ENCODE peak calls at places on chromosomes 5 and 9, in six cellular contexts. L is SK-N-SH, V is neuronal stem cell, I is GM23248, D is neural progenitor cell, P is IMR-90. Y is an unnamed sample. For H3K9me3, the result is how much of the 10 kb centered on the place peaks cover.

GRCh38 chr9:136791466-136792276 is 527 bp downstream of the TMEM141 start:
- DNase-seq in L (peak), D (peak), P (no peak), V (peak), I (peak), Y (no peak)

GRCh38 chr5:168422431-168422830 is 63.8 kb upstream of the RARS1 start:
- DNase-seq in P (no peak), L (no peak), D (no peak), I (no peak), V (no peak), Y (no peak)

GRCh38 chr9:86405926-86406325 is 51.7 kb upstream of the TUT7 start:
- DNase-seq in V (no peak), I (peak), D (peak), P (peak), L (no peak), Y (no peak)

GRCh38 chr5:144230806-144231205 is 60.1 kb downstream of the KCTD16 start:
- DNase-seq in P (no peak), D (no peak), L (no peak), V (no peak), I (no peak), Y (no peak)

GRCh38 chr9:121686930-121687541 is 35.6 kb downstream of the DAB2IP start:
- DNase-seq in V (peak), D (peak), I (peak), P (peak), L (peak), Y (peak)

GRCh38 chr5:131795879-131796792 is 681 bp downstream of the FNIP1 start:
- DNase-seq in I (peak), L (peak), P (peak), V (peak), D (peak), Y (no peak)

GRCh38 chr9:116715751-116716150 is 28.6 kb downstream of the TRIM32 start:
- DNase-seq in D (peak), L (no peak), V (no peak), I (no peak), P (no peak), Y (no peak)

GRCh38 chr5:131104169-131104775 is 60.8 kb downstream of the HINT1 start:
- DNase-seq in P (no peak), I (no peak), L (no peak), D (no peak), V (no peak), Y (no peak)

GRCh38 chr5:78109891-78110324 is 184.6 kb downstream of the AP3B1 start:
- DNase-seq in L (no peak), V (no peak), D (no peak), I (no peak), P (no peak), Y (no peak)

GRCh38 chr5:168472329-168472728 is 13.9 kb upstream of the RARS1 start:
- DNase-seq in I (peak), L (no peak), V (no peak), P (peak), D (no peak), Y (peak)

GRCh38 chr9:123453904-123454321 is 97.9 kb downstream of the CRB2 start:
- DNase-seq in L (no peak), V (no peak), P (no peak), D (no peak), I (no peak), Y (no peak)

GRCh38 chr9:137412431-137412830 is 10.5 kb downstream of the EXD3 start:
- DNase-seq in I (peak), L (no peak), P (peak), V (no peak), D (no peak), Y (no peak)

GRCh38 chr5:141354900-141355469 is at the start of gene PCDHGA4:
- DNase-seq in I (peak), P (peak), L (no peak), D (no peak), V (no peak), Y (no peak)
- H3K9ac ChIP-seq in I (peak), P (peak), L (no peak), D (no peak), V (no peak), Y (no peak)

GRCh38 chr5:388266-389196 is 54.4 kb upstream of the EXOC3 start:
- DNase-seq in D (no peak), P (no peak), I (no peak), V (no peak), L (no peak), Y (no peak)

GRCh38 chr5:392431-392988 is 50.5 kb upstream of the EXOC3 start:
- DNase-seq in L (no peak), I (peak), V (no peak), P (peak), D (no peak), Y (peak)

GRCh38 chr5:389891-390290 is 53.1 kb upstream of the EXOC3 start:
- DNase-seq in V (no peak), I (no peak), D (no peak), P (no peak), L (no peak), Y (no peak)

GRCh38 chr5:389197-389821 is 53.7 kb upstream of the EXOC3 start:
- DNase-seq in D (no peak), I (no peak), P (no peak), L (no peak), V (no peak), Y (no peak)

GRCh38 chr5:390571-391491 is 52.1 kb upstream of the EXOC3 start:
- DNase-seq in D (no peak), I (no peak), P (no peak), L (no peak), V (no peak), Y (no peak)
- H3K9me3 ChIP-seq in D (under half), I (under half), P (under half), L (under half), V (under half), Y (under half)

DNA sequence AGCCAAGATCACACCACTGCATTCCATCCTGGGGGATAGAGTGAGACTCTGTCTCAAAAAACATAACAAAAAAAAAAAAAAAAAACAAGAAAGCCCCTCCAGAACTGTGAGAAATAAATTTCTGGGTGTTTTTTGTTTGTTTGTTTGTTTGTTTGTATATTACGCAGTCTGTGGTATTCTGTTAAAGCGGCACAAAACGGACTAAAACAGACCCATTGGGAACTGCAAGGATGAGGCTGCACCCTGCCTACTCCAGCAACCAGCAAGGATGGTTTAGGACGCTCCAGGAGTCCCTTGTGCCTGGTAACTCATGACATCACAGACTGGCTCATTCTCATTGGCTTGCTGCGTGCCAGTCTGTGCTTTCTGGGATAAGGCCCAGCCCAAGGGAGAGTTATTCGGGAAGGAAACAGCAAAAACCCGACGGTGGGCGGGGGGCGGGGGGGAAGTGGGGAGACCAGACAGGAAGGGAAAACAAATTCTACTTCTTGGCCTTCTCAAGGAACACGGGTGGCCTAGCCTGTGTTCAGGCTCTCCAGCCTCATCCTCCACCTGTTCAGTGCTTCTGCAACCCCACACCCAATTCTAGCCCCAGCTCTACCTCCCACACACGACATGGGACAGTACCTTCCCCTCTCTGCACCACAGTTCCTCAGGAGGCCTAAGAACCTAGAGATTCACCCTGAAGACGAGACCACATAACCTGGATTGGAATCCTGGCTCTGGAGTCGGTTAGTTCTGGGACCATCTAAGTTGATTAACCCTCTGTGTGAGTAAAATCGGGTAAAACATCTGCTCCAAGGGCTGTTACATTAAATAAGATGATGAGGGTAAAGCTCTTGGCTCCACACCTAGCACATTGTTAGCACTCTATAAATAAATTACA is 2.8 kb downstream of the CD74 start:
- DNase-seq in P (peak), I (peak), D (peak), L (peak), V (peak), Y (peak)
- H3K9ac ChIP-seq in P (no peak), I (no peak), D (no peak), L (no peak), V (no peak), Y (peak)

GRCh38 chr5:178488696-178489095 is 101.5 kb downstream of the COL23A1 start:
- DNase-seq in L (no peak), V (no peak), P (no peak), I (no peak), D (no peak), Y (no peak)
- H3K9me3 ChIP-seq in L (under half), V (under half), P (under half), I (under half), D (under half), Y (under half)

GRCh38 chr9:80320480-80320879 is 748.7 kb downstream of the TLE4 start:
- DNase-seq in V (no peak), P (no peak), I (no peak), L (no peak), D (no peak), Y (no peak)
- H3K9ac ChIP-seq in V (no peak), P (no peak), I (no peak), L (no peak), D (no peak), Y (no peak)

Y was measured in NT2/D1.